ENCODE peak calls at places on chromosome 20, in six cellular contexts. W is EL, J is T-helper 2 cell, R is HEK293T, B is T follicular helper cell, M is brain microvascular endothelial cell. L is an unnamed sample.
A peak's percentile ranks its signal among the peaks of the same experiment; 100 is the strongest.

GRCh38 chr20:694496-694895 is 18.9 kb upstream of the SCRT2 start:
- DNase-seq in R (no peak), B (no peak), M (no peak), J (no peak), W (no peak), L (no peak)

GRCh38 chr20:1212607-1213396 is 9.5 kb downstream of the C20orf202 start:
- DNase-seq in B (peak; percentile 49), J (peak; percentile 43), W (peak; percentile 69), R (peak; percentile 77), M (peak; percentile 68), L (peak; percentile 61)

GRCh38 chr20:54566224-54566750 is 90.9 kb downstream of the DOK5 start:
- DNase-seq in B (no peak), R (no peak), M (no peak), W (no peak), J (no peak), L (no peak)

GRCh38 chr20:3687655-3688054 is 5.8 kb upstream of the ADAM33 start:
- DNase-seq in J (no peak), W (peak; percentile 68), R (peak; percentile 65), M (peak; percentile 19), B (no peak), L (no peak)

GRCh38 chr20:33746325-33746998 is 14.7 kb downstream of the ZNF341 start:
- DNase-seq in W (no peak), J (no peak), M (no peak), B (no peak), R (no peak), L (no peak)

GRCh38 chr20:22623211-22623610 is 38.8 kb upstream of the FOXA2 start:
- DNase-seq in B (no peak), J (no peak), M (no peak), W (no peak), R (no peak), L (no peak)

GRCh38 chr20:50280851-50281655 is 90.4 kb downstream of the CEBPB start:
- DNase-seq in M (no peak), W (no peak), J (no peak), R (no peak), B (no peak), L (no peak)

GRCh38 chr20:62258499-62259293 is 20.4 kb downstream of the OSBPL2 start:
- DNase-seq in B (no peak), R (no peak), W (peak; percentile 73), J (no peak), M (peak; percentile 77), L (no peak)

GRCh38 chr20:22312744-22313346 is 271.5 kb downstream of the FOXA2 start:
- DNase-seq in W (peak; percentile 2), M (peak; percentile 22), J (no peak), B (no peak), R (peak; percentile 28), L (no peak)

GRCh38 chr20:51087306-51087705 is 64.4 kb upstream of the KCNG1 start:
- DNase-seq in M (no peak), J (no peak), B (no peak), R (no peak), W (no peak), L (no peak)

L was measured in effector CD4-positive, alpha-beta T cell.